ENCODE peak calls at places on chromosomes 2 and 18, in seven cellular contexts. J, X, G, O, A, N and S are unnamed samples.

GRCh38 chr2:215775106-215775505 is 238.2 kb downstream of the MREG start:
- DNase-seq in J (no peak), A (no peak), X (peak; percentile 57), O (no peak), N (no peak), G (no peak), S (no peak)

GRCh38 chr18:23143871-23144270 is 8.6 kb downstream of the CABLES1 start:
- DNase-seq in O (no peak), X (no peak), G (no peak), J (no peak), A (no peak), N (no peak), S (no peak)

GRCh38 chr2:96533292-96534073 is 3.1 kb upstream of the ARID5A start:
- DNase-seq in X (peak; percentile 93), G (no peak), O (no peak), J (no peak), N (no peak), A (peak; percentile 96), S (no peak)

GRCh38 chr2:148987286-148987685 is 51.2 kb upstream of the LYPD6B start:
- DNase-seq in X (no peak), G (no peak), N (no peak), A (no peak), O (no peak), J (no peak), S (no peak)

GRCh38 chr18:23226930-23227728 is 91.8 kb downstream of the CABLES1 start:
- DNase-seq in N (peak; percentile 25), X (peak; percentile 88), J (no peak), O (no peak), A (peak; percentile 95), G (no peak), S (no peak)

GRCh38 chr2:219570924-219571310 is 422 bp downstream of the OBSL1 start:
- DNase-seq in J (no peak), A (no peak), N (no peak), X (peak; percentile 68), G (no peak), O (no peak), S (no peak)

GRCh38 chr2:64910972-64911433 is 78.2 kb upstream of the SLC1A4 start:
- DNase-seq in A (no peak), X (peak; percentile 22), G (no peak), O (no peak), J (no peak), N (no peak), S (no peak)

GRCh38 chr2:55102056-55102812 is 52.0 kb upstream of the RTN4 start:
- DNase-seq in O (no peak), N (no peak), A (peak; percentile 94), X (peak; percentile 83), J (no peak), G (no peak), S (no peak)

GRCh38 chr18:80253871-80254492 is 6.7 kb upstream of the PARD6G start:
- DNase-seq in N (peak; percentile 59), A (no peak), G (no peak), J (peak; percentile 42), X (peak; percentile 56), O (no peak), S (no peak)

GRCh38 chr18:41744664-41745063 is 210.4 kb upstream of the PIK3C3 start:
- DNase-seq in N (no peak), A (no peak), G (no peak), X (no peak), O (no peak), J (no peak), S (no peak)

GRCh38 chr2:217273158-217273557 is 413.3 kb upstream of the TNP1 start:
- DNase-seq in N (no peak), A (no peak), G (no peak), X (no peak), J (no peak), O (no peak), S (no peak)